ENCODE peak calls at places on chromosomes 3 and 15, in eight cellular contexts. W, N, K, Q, V, D, G and U are unnamed samples.

GRCh38 chr3:8757551-8758518 is 11.6 kb downstream of the OXTR start:
- DNase-seq in W (no peak), N (no peak), K (no peak), Q (no peak), V (no peak), D (no peak), G (no peak), U (peak; percentile 89)

GRCh38 chr15:80611543-80612080 is 83.5 kb upstream of the ABHD17C start:
- DNase-seq in W (no peak), N (no peak), K (no peak), Q (no peak), V (no peak), D (no peak), G (no peak), U (no peak)

GRCh38 chr15:70492240-70493177 is 270.8 kb downstream of the UACA start:
- DNase-seq in W (peak; percentile 57), N (no peak), K (peak; percentile 87), Q (peak; percentile 84), V (peak; percentile 87), D (peak; percentile 87), G (peak; percentile 82), U (peak; percentile 97)

GRCh38 chr3:187136347-187136746 is 2.9 kb downstream of the RPL39L start:
- DNase-seq in W (no peak), N (no peak), K (no peak), Q (no peak), V (no peak), D (no peak), G (no peak), U (no peak)

GRCh38 chr15:94293411-94294402 is 62.3 kb downstream of the MCTP2 start:
- DNase-seq in W (no peak), N (no peak), K (no peak), Q (no peak), V (no peak), D (no peak), G (no peak), U (no peak)

GRCh38 chr3:190533511-190534282 is 19.8 kb downstream of the IL1RAP start:
- DNase-seq in W (peak; percentile 59), N (no peak), K (peak; percentile 90), Q (no peak), V (no peak), D (no peak), G (peak; percentile 80), U (no peak)

GRCh38 chr3:94272030-94272429 is 209.2 kb downstream of the NSUN3 start:
- DNase-seq in W (no peak), N (no peak), K (no peak), Q (no peak), V (no peak), D (no peak), G (no peak), U (no peak)

GRCh38 chr3:146504546-146505197 is 35.3 kb upstream of the PLSCR2 start:
- DNase-seq in W (no peak), N (peak; percentile 45), K (no peak), Q (no peak), V (no peak), D (no peak), G (no peak), U (no peak)

GRCh38 chr15:69415381-69415780 is 1.2 kb downstream of the KIF23 start:
- DNase-seq in W (no peak), N (no peak), K (no peak), Q (no peak), V (peak; percentile 30), D (no peak), G (no peak), U (no peak)

GRCh38 chr3:143529018-143529478 is 319.2 kb downstream of the SLC9A9 start:
- DNase-seq in W (no peak), N (no peak), K (peak; percentile 52), Q (peak; percentile 26), V (no peak), D (no peak), G (no peak), U (no peak)

GRCh38 chr3:89314454-89314853 is 207.0 kb downstream of the EPHA3 start:
- DNase-seq in W (no peak), N (no peak), K (no peak), Q (no peak), V (peak; percentile 3), D (no peak), G (no peak), U (peak; percentile 49)

GRCh38 chr3:54633444-54634121 is 294.3 kb downstream of the LRTM1 start:
- DNase-seq in W (no peak), N (no peak), K (no peak), Q (no peak), V (no peak), D (no peak), G (no peak), U (no peak)

GRCh38 chr15:69535101-69535638 is 82.6 kb downstream of the RPLP1 start:
- DNase-seq in W (no peak), N (no peak), K (no peak), Q (no peak), V (no peak), D (no peak), G (no peak), U (no peak)

GRCh38 chr15:47184405-47185221 is 532.7 kb upstream of the SEMA6D start:
- DNase-seq in W (peak; percentile 18), N (no peak), K (peak; percentile 48), Q (no peak), V (no peak), D (no peak), G (no peak), U (no peak)

GRCh38 chr3:144018776-144019175 is 47.2 kb downstream of the DIPK2A start:
- DNase-seq in W (no peak), N (no peak), K (no peak), Q (no peak), V (no peak), D (no peak), G (no peak), U (no peak)

GRCh38 chr3:175193815-175194518 is 334.8 kb downstream of the NAALADL2 start:
- DNase-seq in W (no peak), N (no peak), K (no peak), Q (no peak), V (no peak), D (no peak), G (no peak), U (no peak)

GRCh38 chr3:67472674-67473201 is 181.7 kb downstream of the SUCLG2 start:
- DNase-seq in W (no peak), N (no peak), K (no peak), Q (no peak), V (no peak), D (no peak), G (no peak), U (no peak)

GRCh38 chr3:32551496-32551895 is 19.2 kb downstream of the DYNC1LI1 start:
- DNase-seq in W (no peak), N (no peak), K (no peak), Q (no peak), V (no peak), D (no peak), G (no peak), U (no peak)

GRCh38 chr3:126304704-126305103 is 52.5 kb downstream of the KLF15 start:
- DNase-seq in W (no peak), N (no peak), K (no peak), Q (no peak), V (no peak), D (no peak), G (no peak), U (no peak)

GRCh38 chr3:13014755-13015285 is 58.4 kb downstream of the IQSEC1 start:
- DNase-seq in W (no peak), N (no peak), K (peak; percentile 32), Q (no peak), V (no peak), D (no peak), G (peak; percentile 37), U (no peak)
- H3K4me1 ChIP-seq in W (peaks cover 45% of the 10 kb centered on the region), N (peaks cover 18% of the 10 kb centered on the region), K (no peaks in the 10 kb centered on the region), Q (peaks cover 63% of the 10 kb centered on the region), V (peaks cover 99% of the 10 kb centered on the region), D (peaks cover 69% of the 10 kb centered on the region), G (peaks cover 82% of the 10 kb centered on the region), U (peaks cover 33% of the 10 kb centered on the region)

DNA sequence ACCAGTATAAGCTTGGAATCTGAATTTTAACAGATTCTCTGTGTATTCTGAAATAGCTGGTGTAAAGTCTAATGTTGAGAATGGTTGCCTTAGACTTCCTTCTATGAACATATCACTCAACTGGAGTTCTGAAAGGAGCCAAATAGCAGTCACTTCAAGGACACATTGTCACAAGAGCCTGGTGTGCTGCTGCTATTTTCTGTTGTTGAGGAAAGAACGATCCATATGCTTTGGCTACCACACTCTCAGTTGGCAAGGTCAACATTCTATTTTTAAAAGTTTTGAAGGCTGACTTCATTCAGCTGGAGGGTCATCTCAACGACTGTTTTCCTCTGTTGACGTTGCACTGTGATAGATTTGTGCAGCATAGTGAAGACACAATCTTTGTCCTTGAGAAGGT is 248.7 kb downstream of the TUSC7 start:
- DNase-seq in W (no peak), N (no peak), K (no peak), Q (no peak), V (no peak), D (no peak), G (no peak), U (no peak)
- H3K27ac ChIP-seq in W (no peak overlapping the region), N (no peak overlapping the region), K (no peak overlapping the region), Q (no peak overlapping the region), V (no peak overlapping the region), D (no peak overlapping the region), G (no peak overlapping the region), U (no peak overlapping the region)

GRCh38 chr3:141528837-141529236 is 42.0 kb downstream of the RASA2 start:
- DNase-seq in W (no peak), N (no peak), K (no peak), Q (no peak), V (no peak), D (no peak), G (no peak), U (no peak)
- H3K4me3 ChIP-seq in W (no peak overlapping the region), N (no peak overlapping the region), K (no peak overlapping the region), Q (no peak overlapping the region), V (no peak overlapping the region), D (no peak overlapping the region), G (no peak overlapping the region), U (no peak overlapping the region)

GRCh38 chr15:78055923-78056713 is 21.4 kb downstream of the TBC1D2B start:
- DNase-seq in W (no peak), N (no peak), K (no peak), Q (no peak), V (no peak), D (no peak), G (no peak), U (no peak)

GRCh38 chr15:78054518-78054917 is 23.0 kb downstream of the TBC1D2B start:
- DNase-seq in W (no peak), N (no peak), K (no peak), Q (no peak), V (no peak), D (no peak), G (no peak), U (no peak)

GRCh38 chr15:78052545-78052944 is 25.0 kb downstream of the TBC1D2B start:
- DNase-seq in W (no peak), N (no peak), K (no peak), Q (no peak), V (no peak), D (no peak), G (no peak), U (no peak)

GRCh38 chr15:78056714-78057269 is 20.7 kb downstream of the TBC1D2B start:
- DNase-seq in W (peak; percentile 45), N (no peak), K (peak; percentile 64), Q (no peak), V (peak; percentile 88), D (no peak), G (no peak), U (peak; percentile 40)

GRCh38 chr15:78054971-78055370 is 22.5 kb downstream of the TBC1D2B start:
- DNase-seq in W (no peak), N (no peak), K (no peak), Q (no peak), V (no peak), D (no peak), G (no peak), U (no peak)
- H3K4me1 ChIP-seq in W (peaks cover 75% of the 10 kb centered on the region), N (peaks cover 3% of the 10 kb centered on the region), K (no peaks in the 10 kb centered on the region), Q (peaks cover 75% of the 10 kb centered on the region), V (peaks cover 100% of the 10 kb centered on the region), D (peaks cover 100% of the 10 kb centered on the region), G (peaks cover 97% of the 10 kb centered on the region), U (peaks cover 39% of the 10 kb centered on the region)